ENCODE peak calls at places on chromosomes 5 and 9, in four cellular contexts. One of them, this sample, is unnamed.

GRCh38 chr9:80957806-80958205 is 731.5 kb downstream of the TLE1 start:
- DNase-seq in RPMI7951: no peak
- DNase-seq in cardiac septum: no peak
- DNase-seq in MCF 10A: no peak
- DNase-seq in this sample: no peak

GRCh38 chr9:36922548-36922947 is 111.5 kb downstream of the PAX5 start:
- DNase-seq in RPMI7951: peak; percentile 55
- DNase-seq in cardiac septum: no peak
- DNase-seq in MCF 10A: peak; percentile 52
- DNase-seq in this sample: no peak

GRCh38 chr5:172234031-172234430 is 40.1 kb downstream of the EFCAB9 start:
- DNase-seq in RPMI7951: no peak
- DNase-seq in cardiac septum: no peak
- DNase-seq in MCF 10A: no peak
- DNase-seq in this sample: no peak

GRCh38 chr5:173408946-173409345 is 80.7 kb upstream of the STC2 start:
- DNase-seq in RPMI7951: no peak
- DNase-seq in cardiac septum: no peak
- DNase-seq in MCF 10A: no peak
- DNase-seq in this sample: no peak

GRCh38 chr9:81588148-81588874 is 101.0 kb downstream of the TLE1 start:
- DNase-seq in RPMI7951: no peak
- DNase-seq in cardiac septum: no peak
- DNase-seq in MCF 10A: peak; percentile 91
- DNase-seq in this sample: no peak

GRCh38 chr5:179549973-179550510 is 312 bp upstream of the RUFY1 start:
- DNase-seq in RPMI7951: no peak
- DNase-seq in cardiac septum: no peak
- DNase-seq in MCF 10A: no peak
- DNase-seq in this sample: no peak

GRCh38 chr9:105219291-105219805 is 25.1 kb upstream of the SLC44A1 start:
- DNase-seq in RPMI7951: no peak
- DNase-seq in cardiac septum: no peak
- DNase-seq in MCF 10A: peak; percentile 26
- DNase-seq in this sample: no peak

GRCh38 chr9:105244996-105245719 is 707 bp downstream of the SLC44A1 start:
- DNase-seq in RPMI7951: peak; percentile 56
- DNase-seq in cardiac septum: peak; percentile 79
- DNase-seq in MCF 10A: peak; percentile 62
- DNase-seq in this sample: no peak

GRCh38 chr5:96433066-96433447 is at the start of gene PCSK1:
- DNase-seq in RPMI7951: no peak
- DNase-seq in cardiac septum: no peak
- DNase-seq in MCF 10A: no peak
- DNase-seq in this sample: no peak

GRCh38 chr9:133394687-133395271 is 18.6 kb downstream of the STKLD1 start:
- DNase-seq in RPMI7951: no peak
- DNase-seq in cardiac septum: no peak
- DNase-seq in MCF 10A: no peak
- DNase-seq in this sample: no peak

GRCh38 chr5:139561655-139562451 is 714 bp downstream of the UBE2D2 start:
- DNase-seq in RPMI7951: peak; percentile 21
- DNase-seq in cardiac septum: peak; percentile 77
- DNase-seq in MCF 10A: peak; percentile 58
- DNase-seq in this sample: no peak

GRCh38 chr9:110969971-110970381 is 68.3 kb downstream of the LPAR1 start:
- DNase-seq in RPMI7951: peak; percentile 94
- DNase-seq in cardiac septum: no peak
- DNase-seq in MCF 10A: peak; percentile 32
- DNase-seq in this sample: no peak

This sample was measured in GM18507.